ENCODE peak calls at places on chromosome 20, in six cellular contexts. U, X, O, K, S and R are unnamed samples.

GRCh38 chr20:63553251-63553932 is 567 bp upstream of the FNDC11 start:
- DNase-seq in O (peak; percentile 90), K (peak; percentile 94), S (peak; percentile 74), X (peak; percentile 66), U (peak; percentile 93), R (peak; percentile 91)

GRCh38 chr20:36493801-36494114 is 47.6 kb upstream of the MYL9 start:
- DNase-seq in S (peak; percentile 76), X (peak; percentile 54), O (no peak), U (no peak), K (peak; percentile 70), R (peak; percentile 94)

GRCh38 chr20:25295386-25296093 is 47.7 kb downstream of the PYGB start:
- DNase-seq in K (no peak), O (no peak), U (peak; percentile 14), X (no peak), S (no peak), R (no peak)

GRCh38 chr20:37361336-37361735 is 15.4 kb downstream of the SRC start:
- DNase-seq in U (no peak), X (no peak), O (no peak), S (peak; percentile 12), K (peak; percentile 47), R (peak; percentile 57)

GRCh38 chr20:36051318-36052116 is 83.1 kb downstream of the CNBD2 start:
- DNase-seq in X (no peak), K (no peak), S (no peak), U (peak; percentile 30), O (no peak), R (no peak)

GRCh38 chr20:6636209-6637159 is 131.0 kb upstream of the BMP2 start:
- DNase-seq in O (peak; percentile 47), U (no peak), S (no peak), K (no peak), X (no peak), R (no peak)

GRCh38 chr20:10639762-10640556 is 33.8 kb downstream of the JAG1 start:
- DNase-seq in K (no peak), X (no peak), S (no peak), U (no peak), O (no peak), R (no peak)

GRCh38 chr20:20624914-20625313 is 87.5 kb downstream of the RALGAPA2 start:
- DNase-seq in S (no peak), K (no peak), X (no peak), O (no peak), U (no peak), R (no peak)

GRCh38 chr20:1748777-1749176 is 91.2 kb upstream of the SIRPG start:
- DNase-seq in O (no peak), U (no peak), K (no peak), X (no peak), S (no peak), R (no peak)

GRCh38 chr20:18287546-18287914 is 797 bp upstream of the ZNF133 start:
- DNase-seq in X (no peak), S (no peak), K (peak; percentile 64), U (no peak), O (no peak), R (peak; percentile 63)

GRCh38 chr20:18288748-18289705 is 700 bp downstream of the ZNF133 start:
- DNase-seq in K (peak; percentile 62), U (peak; percentile 11), S (no peak), X (no peak), O (no peak), R (no peak)

GRCh38 chr20:18284805-18285533 is 3.4 kb upstream of the ZNF133 start:
- DNase-seq in X (no peak), U (no peak), K (no peak), S (no peak), O (peak; percentile 33), R (no peak)

DNA sequence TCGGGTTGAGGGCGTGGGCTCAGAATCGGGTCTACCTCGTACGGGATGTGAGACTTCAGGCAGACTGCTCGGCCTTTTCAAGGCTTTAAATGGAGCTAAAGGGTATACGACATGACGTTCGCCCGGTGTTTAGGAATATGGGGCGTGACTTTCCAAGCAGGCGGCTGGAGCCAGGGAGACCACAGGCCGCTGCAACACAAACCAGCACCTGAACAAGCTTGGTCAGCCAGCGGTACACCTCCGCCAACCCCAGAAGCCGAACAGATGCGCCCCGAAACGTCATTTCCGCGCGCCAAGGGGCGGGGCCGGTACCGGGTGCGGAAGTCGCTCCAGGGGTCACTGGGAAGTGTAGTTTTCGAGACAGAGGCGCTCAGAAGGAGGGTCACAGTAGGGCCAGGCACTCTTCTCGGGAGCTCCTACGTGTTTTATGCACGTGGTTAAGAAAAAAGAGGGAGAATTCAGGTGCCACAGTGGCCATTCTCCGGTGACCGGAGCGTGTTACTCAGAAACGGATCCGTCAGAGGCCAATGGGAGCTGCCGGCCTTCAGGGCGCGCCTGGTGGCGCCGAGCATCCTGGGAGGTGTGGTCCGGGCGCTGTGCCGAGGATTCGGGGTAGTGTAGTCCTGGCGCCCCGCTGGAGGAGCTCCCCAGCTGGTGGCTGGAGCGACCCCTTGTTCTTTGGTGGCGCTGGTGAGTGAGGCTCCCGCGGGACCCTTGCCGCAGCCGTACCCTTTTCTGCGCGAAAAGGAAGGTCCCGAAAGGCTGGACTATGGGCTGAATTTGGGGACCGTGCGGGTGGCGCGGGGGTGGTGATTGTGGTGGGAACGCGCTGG is at the start of gene ZNF133:
- DNase-seq in O (peak; percentile 96), X (peak; percentile 93), S (peak; percentile 96), U (peak; percentile 81), K (peak; percentile 97), R (peak; percentile 97)
- TF ChIP-seq EP300 in O (no peak), X (peak; percentile 84), S (no peak), U (no peak), K (no peak), R (no peak)

GRCh38 chr20:22805219-22805618 is 220.8 kb upstream of the FOXA2 start:
- DNase-seq in S (no peak), X (no peak), U (no peak), O (peak; percentile 80), K (no peak), R (no peak)

GRCh38 chr20:22807646-22808045 is 223.3 kb upstream of the FOXA2 start:
- DNase-seq in S (no peak), O (peak; percentile 75), X (no peak), U (no peak), K (no peak), R (no peak)

GRCh38 chr20:22808628-22809027 is 224.3 kb upstream of the FOXA2 start:
- DNase-seq in X (no peak), S (no peak), U (no peak), O (no peak), K (no peak), R (no peak)

GRCh38 chr20:22805970-22806369 is 221.6 kb upstream of the FOXA2 start:
- DNase-seq in X (no peak), O (no peak), S (no peak), U (no peak), K (no peak), R (no peak)

GRCh38 chr20:22807045-22807444 is 222.7 kb upstream of the FOXA2 start:
- DNase-seq in S (no peak), K (no peak), U (no peak), X (no peak), O (peak; percentile 85), R (no peak)
- H3K27ac ChIP-seq in S (no peak overlapping the region), K (no peak overlapping the region), U (no peak overlapping the region), X (no peak overlapping the region), O (peak overlapping the region; percentile 74), R (no peak overlapping the region)

DNA sequence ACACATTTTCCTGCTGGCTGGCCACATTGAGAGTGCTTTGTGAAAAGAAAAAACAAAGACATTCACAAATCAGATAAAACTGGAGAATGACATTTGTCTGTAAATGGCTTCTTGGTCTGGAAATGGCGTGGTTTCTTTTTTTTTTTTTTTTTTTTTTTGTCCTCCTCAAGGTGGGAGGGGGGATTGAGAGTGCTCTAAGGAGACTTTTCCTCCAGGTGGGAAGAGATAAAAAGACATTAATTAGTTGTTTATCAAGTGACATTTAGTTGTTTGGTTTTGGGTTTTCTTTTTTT is 40.4 kb downstream of the GNAS start:
- DNase-seq in X (no peak), O (peak; percentile 19), U (no peak), S (no peak), K (no peak), R (no peak)
- TF ChIP-seq EP300 in X (no peak), O (no peak), U (no peak), S (no peak), K (no peak), R (no peak)

GRCh38 chr20:50038169-50038568 is 55.4 kb downstream of the SNAI1 start:
- DNase-seq in S (no peak), U (no peak), X (no peak), O (no peak), K (no peak), R (no peak)

GRCh38 chr20:50040432-50041237 is 57.9 kb downstream of the SNAI1 start:
- DNase-seq in O (no peak), S (no peak), K (no peak), U (no peak), X (no peak), R (no peak)

GRCh38 chr20:50041238-50041915 is 58.6 kb downstream of the SNAI1 start:
- DNase-seq in X (no peak), U (no peak), S (no peak), O (no peak), K (no peak), R (no peak)

GRCh38 chr20:50038574-50038991 is 55.8 kb downstream of the SNAI1 start:
- DNase-seq in U (no peak), X (no peak), K (no peak), S (no peak), O (no peak), R (no peak)

DNA sequence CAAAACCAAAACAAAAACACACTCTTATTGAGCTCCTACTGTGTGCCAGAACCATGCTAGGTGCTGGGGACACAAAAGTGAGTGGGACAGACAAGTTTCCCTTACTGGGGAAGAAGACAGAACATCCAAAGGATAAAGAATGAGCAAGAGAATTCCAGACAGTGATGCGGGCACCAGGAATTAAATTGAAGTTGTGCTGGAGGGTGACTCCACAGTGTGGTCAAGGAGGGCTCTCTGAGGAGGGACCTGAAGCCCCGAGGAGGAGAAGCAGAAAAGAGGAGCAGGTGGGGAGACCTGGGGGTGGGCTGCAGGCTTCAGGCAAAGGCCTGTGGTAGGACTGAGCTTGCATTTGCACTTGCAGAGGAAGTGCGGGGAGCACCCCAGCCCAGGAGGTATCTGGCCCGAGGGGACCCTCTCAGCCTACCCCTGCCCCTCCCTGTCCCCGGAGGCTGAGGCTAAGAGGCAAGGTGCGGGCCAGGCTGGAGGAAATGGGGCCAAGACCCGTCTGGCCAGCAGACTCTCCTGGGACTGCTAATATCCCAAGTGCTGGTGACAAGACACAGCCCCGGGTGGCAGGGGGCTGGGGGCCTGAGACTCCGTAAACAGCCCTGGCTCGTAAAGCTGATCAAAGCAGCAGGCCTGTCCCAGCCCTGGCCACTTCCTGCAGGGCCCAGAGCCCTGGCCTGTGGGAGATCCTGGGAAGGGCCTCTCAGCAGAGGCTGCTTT is 57.1 kb downstream of the SNAI1 start:
- DNase-seq in U (no peak), S (no peak), X (no peak), K (no peak), O (no peak), R (no peak)
- H3K27ac ChIP-seq in U (no peak overlapping the region), S (no peak overlapping the region), X (no peak overlapping the region), K (no peak overlapping the region), O (no peak overlapping the region), R (no peak overlapping the region)